ENCODE peak calls at places on chromosomes 6 and 20, in eight cellular contexts. U, Q, V, R, D, P, L and T are unnamed samples.
A peak's percentile ranks its signal among the peaks of the same experiment; 100 is the strongest.

GRCh38 chr6:56528412-56528841 is 114.3 kb downstream of the DST start:
- DNase-seq in U (no peak), Q (no peak), V (no peak), R (peak; percentile 91), D (peak; percentile 96), P (no peak), L (no peak), T (peak; percentile 49)

GRCh38 chr20:17808357-17808756 is 108.6 kb downstream of the BANF2 start:
- DNase-seq in U (no peak), Q (peak; percentile 13), V (peak; percentile 47), R (peak; percentile 97), D (peak; percentile 49), P (no peak), L (no peak), T (peak; percentile 48)

GRCh38 chr20:11432407-11432806 is 485.3 kb upstream of the BTBD3 start:
- DNase-seq in U (no peak), Q (no peak), V (no peak), R (peak; percentile 46), D (peak; percentile 87), P (no peak), L (no peak), T (no peak)

GRCh38 chr6:125142614-125143013 is 11.0 kb upstream of the TPD52L1 start:
- DNase-seq in U (no peak), Q (no peak), V (no peak), R (peak; percentile 49), D (peak; percentile 47), P (no peak), L (no peak), T (no peak)

GRCh38 chr6:112802154-112802553 is 455.0 kb downstream of the RFPL4B start:
- DNase-seq in U (no peak), Q (no peak), V (no peak), R (peak; percentile 85), D (peak; percentile 88), P (no peak), L (no peak), T (peak; percentile 79)

GRCh38 chr20:20759132-20759531 is 46.7 kb upstream of the RALGAPA2 start:
- DNase-seq in U (no peak), Q (no peak), V (peak; percentile 34), R (no peak), D (no peak), P (no peak), L (no peak), T (no peak)

GRCh38 chr6:146550911-146551310 is 7.3 kb downstream of the RAB32 start:
- DNase-seq in U (no peak), Q (no peak), V (no peak), R (peak; percentile 66), D (no peak), P (no peak), L (no peak), T (no peak)

GRCh38 chr6:160030103-160030502 is 61.2 kb downstream of the IGF2R start:
- DNase-seq in U (peak; percentile 70), Q (no peak), V (peak; percentile 84), R (peak; percentile 93), D (peak; percentile 97), P (no peak), L (no peak), T (peak; percentile 89)

GRCh38 chr6:80608881-80609280 is 502.4 kb downstream of the BCKDHB start:
- DNase-seq in U (no peak), Q (no peak), V (no peak), R (no peak), D (peak; percentile 46), P (no peak), L (no peak), T (no peak)

GRCh38 chr6:134436950-134437349 is 119.0 kb upstream of the SGK1 start:
- DNase-seq in U (no peak), Q (no peak), V (no peak), R (no peak), D (peak; percentile 64), P (no peak), L (no peak), T (no peak)

GRCh38 chr6:111727798-111728197 is 122.1 kb upstream of the TRAF3IP2 start:
- DNase-seq in U (no peak), Q (no peak), V (no peak), R (no peak), D (peak; percentile 81), P (no peak), L (no peak), T (no peak)
- TF ChIP-seq CTCF in U (peak; percentile 69), Q (no peak), V (peak; percentile 15), R (peak; percentile 5), D (peak; percentile 54), P (peak; percentile 31), L (peak; percentile 13), T (peak; percentile 13)

GRCh38 chr20:39888310-39888709 is 800.7 kb downstream of the MAFB start:
- DNase-seq in U (no peak), Q (no peak), V (no peak), R (no peak), D (no peak), P (no peak), L (no peak), T (no peak)

GRCh38 chr20:39890697-39891096 is 798.3 kb downstream of the MAFB start:
- DNase-seq in U (no peak), Q (no peak), V (no peak), R (no peak), D (no peak), P (no peak), L (no peak), T (no peak)

GRCh38 chr20:39897781-39898466 is 791.1 kb downstream of the MAFB start:
- DNase-seq in U (no peak), Q (no peak), V (no peak), R (no peak), D (no peak), P (no peak), L (no peak), T (no peak)

GRCh38 chr20:39897058-39897457 is 792.0 kb downstream of the MAFB start:
- DNase-seq in U (no peak), Q (no peak), V (no peak), R (peak; percentile 87), D (peak; percentile 87), P (no peak), L (no peak), T (peak; percentile 71)

DNA sequence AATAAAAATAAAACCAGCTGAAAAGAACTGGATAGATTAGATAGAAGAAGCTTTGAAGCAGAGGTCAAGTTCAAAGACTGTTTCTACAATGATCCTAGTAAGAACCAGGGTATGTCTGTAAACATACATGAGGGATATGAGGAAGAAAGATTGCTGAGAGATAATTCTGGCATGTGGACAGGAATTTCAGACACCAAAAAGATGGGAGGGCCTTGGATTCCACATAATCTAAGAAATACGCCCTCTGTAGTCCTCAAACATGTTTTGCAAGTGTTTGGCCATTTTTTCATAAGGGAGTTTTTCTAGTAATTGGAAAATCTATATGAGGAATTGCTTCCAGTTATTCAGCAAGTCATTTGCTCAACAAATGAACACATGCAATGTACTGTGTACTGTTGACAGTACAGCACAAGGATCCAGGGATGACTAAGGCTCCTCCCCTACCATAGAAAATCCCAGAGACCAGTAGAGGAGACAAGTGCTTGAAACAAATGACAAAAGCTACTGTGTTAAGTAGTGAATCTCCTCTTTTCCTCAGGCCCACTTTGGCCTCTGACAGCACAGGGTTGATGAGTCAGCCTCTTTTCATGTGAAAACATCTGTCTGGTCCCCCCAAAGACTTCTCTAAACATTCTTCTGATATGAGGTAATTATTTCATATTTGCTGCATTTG is 795.9 kb downstream of the MAFB start:
- DNase-seq in U (no peak), Q (no peak), V (no peak), R (peak; percentile 69), D (peak; percentile 81), P (no peak), L (no peak), T (no peak)
- TF ChIP-seq CTCF in U (no peak), Q (peak; percentile 43), V (no peak), R (no peak), D (peak; percentile 14), P (no peak), L (no peak), T (no peak)

DNA sequence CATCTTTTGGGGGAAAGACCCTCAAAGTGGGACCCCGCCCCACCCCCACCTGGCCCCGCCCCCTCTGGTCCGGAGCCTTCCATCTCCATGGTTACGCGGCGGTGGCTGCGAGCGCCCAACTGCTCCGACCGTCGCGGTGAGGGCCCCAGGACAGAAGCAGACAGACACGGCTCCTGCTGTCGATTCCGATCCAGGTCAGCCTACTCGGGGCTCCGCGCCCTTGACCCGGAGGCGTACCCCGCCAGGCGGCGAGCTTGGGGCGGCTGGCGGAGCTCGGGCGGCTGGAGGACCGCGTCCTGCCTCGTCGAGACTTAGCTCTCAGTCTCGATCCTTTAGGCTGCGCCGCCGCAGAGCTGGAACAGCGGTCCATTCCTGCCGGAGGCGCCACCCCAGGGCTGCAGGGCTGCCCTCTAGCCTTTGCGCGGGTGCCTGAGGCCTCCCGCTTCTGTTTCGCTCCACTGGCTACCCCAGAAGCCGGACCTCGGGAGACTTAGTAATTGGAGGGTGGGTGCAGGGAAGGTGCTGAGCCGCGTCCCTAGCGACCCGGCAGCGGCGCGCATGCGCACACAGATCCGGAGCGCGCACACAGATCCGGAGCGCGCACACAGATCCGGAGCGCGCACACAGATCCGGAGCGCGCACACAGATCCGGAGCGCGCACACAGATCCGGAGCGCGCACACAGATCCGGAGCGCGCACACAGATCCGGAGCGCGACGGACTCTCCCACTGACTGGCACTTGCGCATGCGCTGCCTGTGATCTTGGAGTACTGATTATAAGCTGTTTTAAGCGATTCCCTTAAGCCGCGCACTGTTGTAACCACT is at the start of gene CFAP206:
- DNase-seq in U (peak; percentile 88), Q (peak; percentile 75), V (peak; percentile 87), R (peak; percentile 77), D (peak; percentile 90), P (peak; percentile 68), L (peak; percentile 90), T (peak; percentile 48)
- TF ChIP-seq CTCF in U (no peak), Q (no peak), V (no peak), R (peak; percentile 21), D (peak; percentile 19), P (no peak), L (peak; percentile 7), T (peak; percentile 8)

GRCh38 chr6:96803106-96803481 is 34.2 kb downstream of the GPR63 start:
- DNase-seq in U (no peak), Q (no peak), V (no peak), R (no peak), D (no peak), P (no peak), L (no peak), T (no peak)
- TF ChIP-seq CTCF in U (no peak), Q (no peak), V (no peak), R (no peak), D (no peak), P (no peak), L (no peak), T (no peak)